ENCODE peak calls at places on chromosome 7, in four cellular contexts. I, W, F and U are unnamed samples. For H3K4me1, the result is how much of the 10 kb centered on the place peaks cover.

GRCh38 chr7:80785961-80786360 is 132.9 kb downstream of the SEMA3C start:
- DNase-seq in I (no peak), W (no peak), F (no peak), U (no peak)

GRCh38 chr7:74483402-74484336 is 30.0 kb downstream of the GTF2IRD1 start:
- DNase-seq in I (no peak), W (no peak), F (no peak), U (peak)

GRCh38 chr7:131123991-131124629 is 203.6 kb upstream of the MKLN1 start:
- DNase-seq in I (no peak), W (no peak), F (no peak), U (no peak)

GRCh38 chr7:51645298-51645697 is 328.7 kb upstream of the COBL start:
- DNase-seq in I (no peak), W (no peak), F (no peak), U (no peak)

GRCh38 chr7:29641651-29642050 is 78.0 kb downstream of the PRR15 start:
- DNase-seq in I (no peak), W (no peak), F (no peak), U (no peak)

GRCh38 chr7:157568785-157569584 is 232.2 kb downstream of the DNAJB6 start:
- DNase-seq in I (peak), W (peak), F (peak), U (peak)

GRCh38 chr7:17307033-17307432 is 8.6 kb downstream of the AHR start:
- DNase-seq in I (no peak), W (no peak), F (no peak), U (no peak)

GRCh38 chr7:70752794-70753241 is 379.1 kb upstream of the GALNT17 start:
- DNase-seq in I (no peak), W (no peak), F (no peak), U (no peak)

GRCh38 chr7:32536585-32536984 is 41.3 kb downstream of the AVL9 start:
- DNase-seq in I (no peak), W (no peak), F (no peak), U (no peak)

GRCh38 chr7:147509859-147510542 is 1080.6 kb upstream of the C7orf33 start:
- DNase-seq in I (no peak), W (no peak), F (no peak), U (no peak)

GRCh38 chr7:16114633-16115032 is 306.7 kb downstream of the CRPPA start:
- DNase-seq in I (no peak), W (no peak), F (no peak), U (no peak)

GRCh38 chr7:12031186-12031585 is 179.9 kb upstream of the TMEM106B start:
- DNase-seq in I (no peak), W (no peak), F (no peak), U (no peak)

GRCh38 chr7:134685250-134685649 is 38.6 kb downstream of the BPGM start:
- DNase-seq in I (no peak), W (no peak), F (no peak), U (no peak)

GRCh38 chr7:116194115-116194514 is 16.2 kb upstream of the TES start:
- DNase-seq in I (no peak), W (no peak), F (no peak), U (no peak)

GRCh38 chr7:70726951-70727378 is 405.0 kb upstream of the GALNT17 start:
- DNase-seq in I (no peak), W (no peak), F (no peak), U (no peak)

GRCh38 chr7:101239191-101239950 is 1.8 kb upstream of the CLDN15 start:
- DNase-seq in I (no peak), W (no peak), F (no peak), U (no peak)

GRCh38 chr7:135808206-135808605 is 59.6 kb upstream of the FAM180A start:
- DNase-seq in I (no peak), W (no peak), F (no peak), U (no peak)

GRCh38 chr7:21054427-21055133 is 267.9 kb upstream of the SP8 start:
- DNase-seq in I (no peak), W (no peak), F (no peak), U (no peak)

GRCh38 chr7:96718107-96719003 is 8.7 kb upstream of the SEM1 start:
- DNase-seq in I (no peak), W (no peak), F (no peak), U (no peak)

GRCh38 chr7:7595451-7595850 is 28.8 kb downstream of the MIOS start:
- DNase-seq in I (peak), W (no peak), F (no peak), U (no peak)

GRCh38 chr7:77570330-77571011 is 33.4 kb downstream of the PTPN12 start:
- DNase-seq in I (no peak), W (no peak), F (no peak), U (no peak)

GRCh38 chr7:126760914-126761577 is 491.7 kb downstream of the GRM8 start:
- DNase-seq in I (no peak), W (no peak), F (no peak), U (no peak)

GRCh38 chr7:48171190-48171589 is at the start of gene ABCA13:
- DNase-seq in I (no peak), W (no peak), F (no peak), U (no peak)

GRCh38 chr7:43758861-43759683 is 592 bp downstream of the BLVRA start:
- DNase-seq in I (peak), W (no peak), F (no peak), U (peak)

GRCh38 chr7:391411-391951 is 101.5 kb downstream of the FOXL3 start:
- DNase-seq in I (no peak), W (peak), F (no peak), U (peak)

GRCh38 chr7:50449881-50450690 is at the start of gene FIGNL1:
- DNase-seq in I (peak), W (peak), F (peak), U (peak)

GRCh38 chr7:1533569-1534329 is 3.2 kb downstream of the MAFK start:
- DNase-seq in I (no peak), W (peak), F (peak), U (peak)

GRCh38 chr7:4665661-4666060 is 16.4 kb upstream of the FOXK1 start:
- DNase-seq in I (no peak), W (no peak), F (peak), U (no peak)

DNA sequence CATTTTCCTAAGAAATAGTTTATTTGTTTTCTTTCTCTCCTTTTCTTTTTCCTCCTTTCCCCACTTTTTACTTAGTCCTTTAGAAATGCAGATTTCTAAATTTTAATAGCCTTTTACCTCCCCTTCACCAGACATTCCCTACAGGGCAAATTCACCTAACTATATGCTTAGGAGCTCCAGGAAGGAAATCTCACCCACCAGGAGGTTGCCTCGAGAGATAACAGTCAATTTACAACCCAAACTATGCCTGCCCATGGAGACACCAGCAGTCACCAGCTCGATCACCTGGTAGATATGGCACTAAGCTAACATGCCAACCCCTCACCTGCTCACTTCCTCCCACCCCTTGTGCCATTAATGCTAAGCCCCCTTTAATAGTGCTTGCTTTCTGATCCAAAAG is 25.2 kb upstream of the CREB3L2 start:
- DNase-seq in I (no peak), W (no peak), F (no peak), U (no peak)
- H3K4me1 ChIP-seq in I (under half), W (under half), F (under half), U (under half)

DNA sequence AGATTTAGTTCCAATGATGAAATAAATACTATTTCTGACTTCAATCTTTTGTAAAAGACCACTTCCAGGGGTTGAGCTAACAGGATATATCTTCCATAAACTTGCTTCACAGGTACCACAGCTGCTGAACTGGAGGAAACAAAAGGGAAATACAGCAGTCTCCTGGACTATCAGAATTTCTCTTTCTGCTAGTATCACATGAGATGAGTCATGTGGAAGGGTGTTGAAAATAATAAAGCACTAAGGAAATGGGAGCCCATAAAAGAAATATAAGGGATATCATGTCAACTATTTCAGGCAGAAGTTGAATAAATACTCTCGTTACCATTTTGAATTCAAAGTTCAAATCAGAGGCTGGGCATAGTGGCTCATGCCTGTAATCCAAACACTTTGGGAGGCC is 250.3 kb upstream of the NFE2L3 start:
- DNase-seq in I (no peak), W (no peak), F (no peak), U (no peak)
- H3K4me1 ChIP-seq in I (under half), W (under half), F (under half), U (under half)

GRCh38 chr7:100152404-100152803 is 3.7 kb downstream of the LAMTOR4 start:
- DNase-seq in I (no peak), W (no peak), F (no peak), U (no peak)
- H3K4me1 ChIP-seq in I (under half), W (under half), F (under half), U (under half)

GRCh38 chr7:136878878-136879277 is 10.4 kb downstream of the CHRM2 start:
- DNase-seq in I (no peak), W (no peak), F (no peak), U (no peak)
- H3K4me1 ChIP-seq in I (under half), W (under half), F (half or more), U (under half)

GRCh38 chr7:36203081-36203775 is 50.2 kb downstream of the EEPD1 start:
- DNase-seq in I (no peak), W (no peak), F (peak), U (no peak)
- H3K4me1 ChIP-seq in I (under half), W (under half), F (half or more), U (under half)

GRCh38 chr7:46032353-46032752 is 111.3 kb upstream of the IGFBP3 start:
- DNase-seq in I (no peak), W (no peak), F (no peak), U (no peak)
- H3K4me1 ChIP-seq in I (under half), W (under half), F (under half), U (under half)

GRCh38 chr7:6558837-6559236 is 7.6 kb upstream of the GRID2IP start:
- DNase-seq in I (peak), W (no peak), F (no peak), U (no peak)
- H3K4me1 ChIP-seq in I (under half), W (under half), F (under half), U (under half)